ENCODE peak calls at places on chromosomes 13 and 19, in ten cellular contexts. T, A, W, E, N, I, V, Y, P and R are unnamed samples.

GRCh38 chr19:38443458-38444001 is 10.0 kb downstream of the RYR1 start:
- DNase-seq in T (no peak), A (no peak), W (no peak), E (no peak), N (no peak), I (no peak), V (no peak), Y (no peak), P (no peak), R (no peak)

GRCh38 chr19:45294291-45295029 is 28.2 kb downstream of the CKM start:
- DNase-seq in T (peak; percentile 16), A (no peak), W (no peak), E (no peak), N (no peak), I (no peak), V (no peak), Y (no peak), P (no peak), R (no peak)

GRCh38 chr19:4369109-4369887 is 25.9 kb downstream of the MPND start:
- DNase-seq in T (no peak), A (peak; percentile 34), W (no peak), E (no peak), N (no peak), I (no peak), V (peak; percentile 86), Y (peak; percentile 83), P (peak; percentile 67), R (peak; percentile 77)

GRCh38 chr19:18665771-18666202 is 17.7 kb upstream of the CRTC1 start:
- DNase-seq in T (no peak), A (no peak), W (peak; percentile 57), E (no peak), N (no peak), I (no peak), V (no peak), Y (no peak), P (no peak), R (no peak)

GRCh38 chr19:35299523-35300339 is 7.8 kb downstream of the MAG start:
- DNase-seq in T (peak; percentile 38), A (no peak), W (no peak), E (no peak), N (no peak), I (no peak), V (no peak), Y (peak; percentile 5), P (no peak), R (no peak)

GRCh38 chr19:16216744-16217670 is 19.3 kb downstream of the AP1M1 start:
- DNase-seq in T (no peak), A (no peak), W (peak; percentile 15), E (no peak), N (no peak), I (peak; percentile 69), V (no peak), Y (no peak), P (no peak), R (no peak)

GRCh38 chr19:18488838-18489626 is 32.8 kb downstream of the ELL start:
- DNase-seq in T (no peak), A (peak; percentile 24), W (no peak), E (no peak), N (no peak), I (peak; percentile 83), V (peak; percentile 51), Y (no peak), P (no peak), R (peak; percentile 32)

GRCh38 chr13:53781941-53782340 is 753.3 kb downstream of the OLFM4 start:
- DNase-seq in T (no peak), A (no peak), W (no peak), E (no peak), N (no peak), I (peak; percentile 2), V (no peak), Y (no peak), P (no peak), R (no peak)

GRCh38 chr13:77506874-77507273 is 28.6 kb upstream of the SCEL start:
- DNase-seq in T (no peak), A (no peak), W (no peak), E (no peak), N (peak; percentile 38), I (no peak), V (peak; percentile 32), Y (no peak), P (no peak), R (peak; percentile 41)

GRCh38 chr13:31697290-31697689 is 42.0 kb upstream of the RXFP2 start:
- DNase-seq in T (no peak), A (peak; percentile 7), W (no peak), E (no peak), N (no peak), I (no peak), V (peak; percentile 24), Y (no peak), P (no peak), R (peak; percentile 6)